ENCODE peak calls at places on chromosomes 5 and 9, in nine cellular contexts. A is heart right ventricle, F is glutamatergic neuron, B is lower leg skin, Y is progenitor cell of endocrine pancreas, K is cardiac fibroblast, T is pancreas, M is fibroblast of mammary gland, C is RWPE2. J is an unnamed sample.

GRCh38 chr5:103450333-103451061 is 112.1 kb downstream of the NUDT12 start:
- DNase-seq in M (peak), B (no peak), T (no peak), C (no peak), F (no peak), Y (no peak), K (peak), A (no peak), J (no peak)

GRCh38 chr9:134772331-134772730 is 108.3 kb upstream of the FCN2 start:
- DNase-seq in B (no peak), T (peak), A (no peak), F (no peak), K (no peak), M (no peak), C (no peak), Y (no peak), J (no peak)

GRCh38 chr5:150497274-150497988 is 10.5 kb upstream of the NDST1 start:
- DNase-seq in Y (no peak), T (no peak), C (peak), K (peak), A (peak), F (peak), B (peak), M (peak), J (no peak)

GRCh38 chr5:32505718-32506117 is 61.2 kb upstream of the ZFR start:
- DNase-seq in M (peak), Y (no peak), F (no peak), B (no peak), C (no peak), K (peak), T (no peak), A (no peak), J (no peak)

GRCh38 chr9:93303258-93303771 is 119.4 kb downstream of the WNK2 start:
- DNase-seq in F (no peak), A (no peak), K (no peak), T (peak), M (no peak), Y (no peak), C (no peak), B (no peak), J (no peak)

GRCh38 chr5:97797994-97798451 is 615.0 kb upstream of the RIOK2 start:
- DNase-seq in T (no peak), K (peak), B (no peak), C (no peak), M (no peak), Y (no peak), A (no peak), F (no peak), J (no peak)

GRCh38 chr9:88988796-88989641 is 2.2 kb upstream of the S1PR3 start:
- DNase-seq in M (peak), A (no peak), C (no peak), Y (no peak), F (no peak), B (no peak), K (peak), T (no peak), J (peak)

GRCh38 chr5:10726913-10727517 is 34.0 kb downstream of the DAP start:
- DNase-seq in B (no peak), K (no peak), Y (no peak), C (no peak), T (no peak), A (no peak), M (no peak), F (no peak), J (peak)

GRCh38 chr9:94867281-94867841 is 140.9 kb downstream of the AOPEP start:
- DNase-seq in Y (peak), K (peak), M (peak), B (no peak), A (peak), T (peak), C (no peak), F (no peak), J (no peak)

GRCh38 chr9:134678206-134678605 is 36.6 kb downstream of the COL5A1 start:
- DNase-seq in M (no peak), K (no peak), B (no peak), A (no peak), T (peak), C (peak), Y (no peak), F (no peak), J (no peak)

GRCh38 chr5:36279054-36279698 is 22.5 kb downstream of the RANBP3L start:
- DNase-seq in C (no peak), K (peak), A (no peak), Y (no peak), B (no peak), F (no peak), M (peak), T (no peak), J (no peak)

GRCh38 chr9:123113185-123113584 is 79.7 kb downstream of the GPR21 start:
- DNase-seq in Y (no peak), F (no peak), K (no peak), B (no peak), A (no peak), C (no peak), M (no peak), T (no peak), J (no peak)

GRCh38 chr5:144944936-144945335 is 774.3 kb downstream of the KCTD16 start:
- DNase-seq in M (no peak), Y (no peak), K (no peak), F (no peak), C (no peak), B (no peak), A (no peak), T (no peak), J (no peak)

GRCh38 chr5:139650689-139651501 is 2.7 kb downstream of the CXXC5 start:
- DNase-seq in T (peak), B (no peak), Y (no peak), F (no peak), A (peak), M (no peak), C (no peak), K (no peak), J (no peak)

GRCh38 chr5:139651502-139651862 is 3.3 kb downstream of the CXXC5 start:
- DNase-seq in C (no peak), Y (no peak), T (no peak), M (peak), F (no peak), K (no peak), A (no peak), B (no peak), J (no peak)

GRCh38 chr5:139648205-139649081 is at the start of gene CXXC5:
- DNase-seq in Y (peak), T (peak), C (no peak), K (peak), A (peak), B (no peak), M (peak), F (peak), J (peak)

GRCh38 chr5:139649082-139649991 is 1.2 kb downstream of the CXXC5 start:
- DNase-seq in M (no peak), K (no peak), T (peak), F (peak), A (no peak), B (no peak), Y (no peak), C (no peak), J (peak)

GRCh38 chr5:139650031-139650688 is 2.0 kb downstream of the CXXC5 start:
- DNase-seq in M (no peak), A (peak), B (no peak), K (no peak), T (peak), F (peak), C (no peak), Y (no peak), J (peak)
- TF ChIP-seq CTCF in M (no peak), A (peak), B (no peak), K (peak), T (peak), F (peak), C (no peak), Y (peak), J (peak)

GRCh38 chr5:124976086-124976485 is 229.6 kb upstream of the ZNF608 start:
- DNase-seq in B (no peak), M (no peak), T (peak), F (no peak), K (no peak), A (no peak), Y (no peak), C (no peak), J (no peak)

GRCh38 chr5:124973613-124974130 is 227.2 kb upstream of the ZNF608 start:
- DNase-seq in A (no peak), B (no peak), F (no peak), M (no peak), Y (no peak), T (no peak), C (no peak), K (no peak), J (no peak)

DNA sequence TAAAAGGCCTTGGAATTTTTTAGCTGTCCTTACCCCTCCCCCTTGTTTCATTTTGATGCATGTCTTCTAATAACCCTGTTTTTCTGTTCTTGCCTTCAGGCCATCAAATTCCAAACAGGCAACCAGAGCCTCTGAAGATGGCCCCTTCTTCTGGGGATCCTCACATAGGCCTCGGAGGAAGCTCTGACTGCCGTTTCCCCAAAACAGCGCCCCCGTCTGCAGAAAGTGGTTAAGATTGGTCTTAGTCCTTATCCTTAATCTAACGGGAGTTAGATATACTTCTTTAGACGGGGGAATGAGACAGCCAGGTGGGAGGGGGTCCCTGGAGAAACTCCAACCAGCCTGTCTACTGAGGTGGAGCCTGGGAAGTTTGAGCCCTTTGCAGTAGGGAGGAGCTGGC is 226.3 kb upstream of the ZNF608 start:
- DNase-seq in K (no peak), M (no peak), A (no peak), T (no peak), Y (no peak), B (no peak), F (no peak), C (no peak), J (no peak)
- TF ChIP-seq CTCF in K (no peak), M (no peak), A (no peak), T (no peak), Y (no peak), B (no peak), F (no peak), C (no peak), J (no peak)

GRCh38 chr5:177500685-177501522 is 3.5 kb upstream of the PDLIM7 start:
- DNase-seq in K (peak), Y (peak), C (peak), M (peak), T (peak), A (peak), B (peak), F (peak), J (peak)
- TF ChIP-seq CTCF in K (peak), Y (peak), C (peak), M (peak), T (peak), A (peak), B (peak), F (peak), J (peak)

GRCh38 chr5:131950706-131951105 is 5.2 kb upstream of the MEIKIN start:
- DNase-seq in T (no peak), C (no peak), A (no peak), M (no peak), Y (no peak), K (no peak), B (no peak), F (no peak), J (no peak)
- TF ChIP-seq CTCF in T (no peak), C (no peak), A (no peak), M (no peak), Y (no peak), K (no peak), B (no peak), F (no peak), J (no peak)

DNA sequence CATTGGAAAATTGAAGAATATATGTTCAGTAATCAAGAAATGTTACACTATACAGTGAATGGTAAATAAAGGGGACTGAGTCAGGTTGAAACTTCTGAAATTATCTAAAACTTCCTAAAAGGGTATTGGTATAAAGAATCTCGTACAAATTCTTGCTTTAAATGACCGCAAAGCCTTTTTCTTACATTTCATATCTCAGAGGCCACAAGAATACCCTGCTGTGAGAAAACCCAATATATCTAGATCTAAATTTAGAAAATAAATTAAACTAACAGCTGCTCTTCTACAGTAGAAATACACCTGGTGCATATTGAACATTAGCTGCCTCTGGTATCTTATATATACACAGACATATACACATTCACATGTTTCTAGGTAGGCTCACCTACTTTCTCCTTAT is 221.7 kb downstream of the PCSK5 start:
- DNase-seq in C (no peak), F (no peak), T (no peak), A (no peak), K (no peak), M (no peak), B (no peak), Y (no peak), J (no peak)
- TF ChIP-seq CTCF in C (no peak), F (no peak), T (no peak), A (no peak), K (no peak), M (no peak), B (no peak), Y (no peak), J (no peak)